ENCODE peak calls at places on chromosome 19, in ten cellular contexts. W is vagina, C is breast epithelium, T is prostate gland, R is K562, D is HCT116, F is transverse colon, U is stomach, V is GM12892, A is suprapubic skin. B is an unnamed sample.

GRCh38 chr19:43610493-43610892 is 1.4 kb upstream of the SRRM5 start:
- DNase-seq in W (no peak), C (no peak), T (no peak), R (no peak), D (no peak), F (no peak), U (no peak), V (no peak), A (no peak), B (no peak)

GRCh38 chr19:4980838-4981680 is 12.1 kb downstream of the KDM4B start:
- DNase-seq in W (no peak), C (no peak), T (no peak), R (no peak), D (no peak), F (no peak), U (no peak), V (peak; percentile 64), A (no peak), B (no peak)

GRCh38 chr19:31064486-31064885 is 284.8 kb downstream of the TSHZ3 start:
- DNase-seq in W (no peak), C (no peak), T (no peak), R (no peak), D (no peak), F (no peak), U (no peak), V (no peak), A (no peak), B (no peak)

GRCh38 chr19:10543059-10543419 is 665 bp upstream of the ATG4D start:
- DNase-seq in W (no peak), C (no peak), T (no peak), R (no peak), D (no peak), F (no peak), U (no peak), V (no peak), A (no peak), B (no peak)

GRCh38 chr19:55256562-55257460 is 2.0 kb downstream of the PPP6R1 start:
- DNase-seq in W (no peak), C (no peak), T (no peak), R (peak; percentile 39), D (no peak), F (no peak), U (no peak), V (no peak), A (no peak), B (no peak)

GRCh38 chr19:55149078-55150003 is at the start of gene TNNT1:
- DNase-seq in W (no peak), C (no peak), T (no peak), R (no peak), D (no peak), F (no peak), U (no peak), V (no peak), A (no peak), B (no peak)

GRCh38 chr19:32997716-32998355 is 25.8 kb downstream of the FAAP24 start:
- DNase-seq in W (no peak), C (no peak), T (no peak), R (no peak), D (no peak), F (no peak), U (no peak), V (no peak), A (no peak), B (no peak)

GRCh38 chr19:44634785-44635184 is 8.9 kb upstream of the PVR start:
- DNase-seq in W (no peak), C (no peak), T (no peak), R (no peak), D (no peak), F (no peak), U (no peak), V (no peak), A (no peak), B (no peak)

GRCh38 chr19:14475251-14476073 is at the start of gene PTGER1:
- DNase-seq in W (no peak), C (no peak), T (no peak), R (peak; percentile 67), D (peak; percentile 21), F (no peak), U (no peak), V (no peak), A (no peak), B (no peak)

GRCh38 chr19:7470540-7471305 is 18.1 kb downstream of the PEX11G start:
- DNase-seq in W (no peak), C (no peak), T (no peak), R (no peak), D (no peak), F (no peak), U (no peak), V (no peak), A (no peak), B (no peak)

GRCh38 chr19:1858412-1859081 is 4.8 kb downstream of the KLF16 start:
- DNase-seq in W (no peak), C (no peak), T (no peak), R (peak; percentile 32), D (no peak), F (no peak), U (no peak), V (no peak), A (no peak), B (no peak)

GRCh38 chr19:1860821-1861598 is 2.4 kb downstream of the KLF16 start:
- DNase-seq in W (no peak), C (no peak), T (no peak), R (no peak), D (no peak), F (no peak), U (no peak), V (no peak), A (no peak), B (no peak)

GRCh38 chr19:1860133-1860775 is 3.1 kb downstream of the KLF16 start:
- DNase-seq in W (no peak), C (peak; percentile 72), T (no peak), R (peak; percentile 90), D (no peak), F (peak; percentile 85), U (no peak), V (no peak), A (no peak), B (no peak)

GRCh38 chr19:1857648-1858326 is 5.6 kb downstream of the KLF16 start:
- DNase-seq in W (no peak), C (no peak), T (no peak), R (peak; percentile 35), D (no peak), F (peak; percentile 81), U (no peak), V (no peak), A (no peak), B (no peak)

GRCh38 chr19:1859319-1859718 is 4.1 kb downstream of the KLF16 start:
- DNase-seq in W (no peak), C (no peak), T (no peak), R (peak; percentile 54), D (no peak), F (no peak), U (no peak), V (no peak), A (no peak), B (no peak)
- TF ChIP-seq POLR2AphosphoS5 in W (no peak), C (no peak), T (no peak), R (no peak), D (no peak), F (no peak), U (no peak), V (no peak), A (no peak), B (no peak)

GRCh38 chr19:3545669-3546034 is 6.7 kb downstream of the TEKTIP1 start:
- DNase-seq in W (no peak), C (no peak), T (no peak), R (no peak), D (no peak), F (no peak), U (no peak), V (no peak), A (no peak), B (no peak)

GRCh38 chr19:3544054-3544376 is 5.0 kb downstream of the TEKTIP1 start:
- DNase-seq in W (no peak), C (no peak), T (no peak), R (no peak), D (no peak), F (no peak), U (no peak), V (no peak), A (no peak), B (no peak)

GRCh38 chr19:3544742-3545668 is 6.0 kb downstream of the TEKTIP1 start:
- DNase-seq in W (no peak), C (no peak), T (peak; percentile 48), R (peak; percentile 84), D (no peak), F (peak; percentile 80), U (peak; percentile 82), V (peak; percentile 93), A (no peak), B (peak; percentile 91)

GRCh38 chr19:3546119-3546518 is 7.1 kb downstream of the TEKTIP1 start:
- DNase-seq in W (no peak), C (no peak), T (no peak), R (no peak), D (no peak), F (no peak), U (peak; percentile 45), V (no peak), A (no peak), B (no peak)

GRCh38 chr19:3543150-3544053 is 4.4 kb downstream of the TEKTIP1 start:
- DNase-seq in W (no peak), C (no peak), T (no peak), R (no peak), D (no peak), F (no peak), U (peak; percentile 79), V (no peak), A (peak; percentile 78), B (no peak)
- TF ChIP-seq POLR2A in W (no peak), C (no peak), T (no peak), R (peak; percentile 19), D (no peak), F (no peak), U (no peak), V (no peak), A (no peak), B (no peak)

GRCh38 chr19:3573162-3573857 is 566 bp downstream of the HMG20B start:
- DNase-seq in W (no peak), C (no peak), T (no peak), R (peak; percentile 52), D (no peak), F (no peak), U (peak; percentile 33), V (no peak), A (no peak), B (no peak)
- TF ChIP-seq POLR2AphosphoS5 in W (no peak), C (no peak), T (no peak), R (no peak), D (peak; percentile 2), F (no peak), U (no peak), V (no peak), A (no peak), B (no peak)

GRCh38 chr19:18053571-18054219 is 33.0 kb downstream of the IL12RB1 start:
- DNase-seq in W (no peak), C (no peak), T (no peak), R (no peak), D (no peak), F (no peak), U (no peak), V (no peak), A (no peak), B (no peak)
- TF ChIP-seq POLR2A in W (no peak), C (no peak), T (no peak), R (no peak), D (no peak), F (no peak), U (no peak), V (no peak), A (no peak), B (no peak)

GRCh38 chr19:2983351-2984195 is 6.2 kb downstream of the TLE6 start:
- DNase-seq in W (no peak), C (peak; percentile 86), T (peak; percentile 55), R (no peak), D (no peak), F (peak; percentile 30), U (no peak), V (no peak), A (no peak), B (no peak)
- TF ChIP-seq POLR2AphosphoS5 in W (no peak), C (peak; percentile 17), T (peak; percentile 46), R (no peak), D (no peak), F (peak; percentile 17), U (peak; percentile 56), V (no peak), A (peak; percentile 38), B (no peak)